ENCODE peak calls at places on chromosomes 5 and 9, in four cellular contexts. One of them, this sample, is unnamed.

GRCh38 chr5:144205141-144205551 is 34.5 kb downstream of the KCTD16 start:
- DNase-seq in cardiac muscle cell: peak; percentile 45
- DNase-seq in heart right ventricle: peak; percentile 9
- DNase-seq in left ventricle myocardium inferior: peak; percentile 17
- DNase-seq in this sample: peak; percentile 8

GRCh38 chr9:132577119-132577518 is 5.3 kb upstream of the BARHL1 start:
- DNase-seq in cardiac muscle cell: no peak
- DNase-seq in heart right ventricle: no peak
- DNase-seq in left ventricle myocardium inferior: no peak
- DNase-seq in this sample: no peak

GRCh38 chr5:40796487-40796889 is 1.7 kb downstream of the PRKAA1 start:
- DNase-seq in cardiac muscle cell: peak; percentile 86
- DNase-seq in heart right ventricle: no peak
- DNase-seq in left ventricle myocardium inferior: no peak
- DNase-seq in this sample: no peak

GRCh38 chr9:126524353-126525077 is 89.2 kb upstream of the LMX1B start:
- DNase-seq in cardiac muscle cell: no peak
- DNase-seq in heart right ventricle: no peak
- DNase-seq in left ventricle myocardium inferior: no peak
- DNase-seq in this sample: no peak

GRCh38 chr9:36161187-36161586 is 8.0 kb upstream of the CCIN start:
- DNase-seq in cardiac muscle cell: peak; percentile 30
- DNase-seq in heart right ventricle: no peak
- DNase-seq in left ventricle myocardium inferior: no peak
- DNase-seq in this sample: no peak

GRCh38 chr9:87063883-87064282 is 116.6 kb upstream of the GAS1 start:
- DNase-seq in cardiac muscle cell: peak; percentile 89
- DNase-seq in heart right ventricle: no peak
- DNase-seq in left ventricle myocardium inferior: no peak
- DNase-seq in this sample: no peak

GRCh38 chr9:136856078-136856474 is 3.9 kb downstream of the MAMDC4 start:
- DNase-seq in cardiac muscle cell: no peak
- DNase-seq in heart right ventricle: peak; percentile 10
- DNase-seq in left ventricle myocardium inferior: peak; percentile 12
- DNase-seq in this sample: peak; percentile 36

GRCh38 chr5:149646564-149646963 is 65.3 kb downstream of the ARHGEF37 start:
- DNase-seq in cardiac muscle cell: no peak
- DNase-seq in heart right ventricle: no peak
- DNase-seq in left ventricle myocardium inferior: no peak
- DNase-seq in this sample: no peak

GRCh38 chr5:11247224-11247623 is 486.2 kb upstream of the DAP start:
- DNase-seq in cardiac muscle cell: no peak
- DNase-seq in heart right ventricle: no peak
- DNase-seq in left ventricle myocardium inferior: no peak
- DNase-seq in this sample: no peak

GRCh38 chr5:33781286-33781685 is 110.5 kb downstream of the ADAMTS12 start:
- DNase-seq in cardiac muscle cell: peak; percentile 55
- DNase-seq in heart right ventricle: no peak
- DNase-seq in left ventricle myocardium inferior: no peak
- DNase-seq in this sample: no peak

GRCh38 chr5:98763001-98763630 is 10.3 kb upstream of the RGMB start:
- DNase-seq in cardiac muscle cell: peak; percentile 72
- DNase-seq in heart right ventricle: no peak
- DNase-seq in left ventricle myocardium inferior: no peak
- DNase-seq in this sample: no peak

GRCh38 chr5:132822650-132823480 is 7.6 kb downstream of the SHROOM1 start:
- DNase-seq in cardiac muscle cell: peak; percentile 71
- DNase-seq in heart right ventricle: peak; percentile 21
- DNase-seq in left ventricle myocardium inferior: no peak
- DNase-seq in this sample: peak; percentile 63

GRCh38 chr5:140342287-140342686 is 4.1 kb downstream of the HBEGF start:
- DNase-seq in cardiac muscle cell: peak; percentile 42
- DNase-seq in heart right ventricle: no peak
- DNase-seq in left ventricle myocardium inferior: no peak
- DNase-seq in this sample: no peak

GRCh38 chr5:137619191-137619870 is 116.6 kb downstream of the KLHL3 start:
- DNase-seq in cardiac muscle cell: peak; percentile 94
- DNase-seq in heart right ventricle: peak; percentile 76
- DNase-seq in left ventricle myocardium inferior: peak; percentile 85
- DNase-seq in this sample: peak; percentile 54

GRCh38 chr9:120442280-120442597 is 137.7 kb downstream of the CDK5RAP2 start:
- DNase-seq in cardiac muscle cell: no peak
- DNase-seq in heart right ventricle: no peak
- DNase-seq in left ventricle myocardium inferior: no peak
- DNase-seq in this sample: no peak

GRCh38 chr5:17190242-17190778 is 27.1 kb upstream of the BASP1 start:
- DNase-seq in cardiac muscle cell: peak; percentile 95
- DNase-seq in heart right ventricle: no peak
- DNase-seq in left ventricle myocardium inferior: no peak
- DNase-seq in this sample: no peak

GRCh38 chr9:3331801-3332200 is 194.0 kb downstream of the RFX3 start:
- DNase-seq in cardiac muscle cell: no peak
- DNase-seq in heart right ventricle: no peak
- DNase-seq in left ventricle myocardium inferior: no peak
- DNase-seq in this sample: no peak

GRCh38 chr5:76974768-76975167 is 21.9 kb downstream of the CRHBP start:
- DNase-seq in cardiac muscle cell: no peak
- DNase-seq in heart right ventricle: no peak
- DNase-seq in left ventricle myocardium inferior: no peak
- DNase-seq in this sample: no peak
- H3K27me3 ChIP-seq in cardiac muscle cell: no peaks in the 10 kb centered on the region
- H3K27me3 ChIP-seq in heart right ventricle: no peaks in the 10 kb centered on the region
- H3K27me3 ChIP-seq in left ventricle myocardium inferior: peaks cover 13% of the 10 kb centered on the region
- H3K27me3 ChIP-seq in this sample: no peaks in the 10 kb centered on the region

GRCh38 chr9:21680590-21680989 is 121.8 kb upstream of the MTAP start:
- DNase-seq in cardiac muscle cell: no peak
- DNase-seq in heart right ventricle: no peak
- DNase-seq in left ventricle myocardium inferior: no peak
- DNase-seq in this sample: no peak

GRCh38 chr9:21677387-21677786 is 125.0 kb upstream of the MTAP start:
- DNase-seq in cardiac muscle cell: no peak
- DNase-seq in heart right ventricle: no peak
- DNase-seq in left ventricle myocardium inferior: no peak
- DNase-seq in this sample: no peak

GRCh38 chr9:21674894-21675293 is 127.5 kb upstream of the MTAP start:
- DNase-seq in cardiac muscle cell: no peak
- DNase-seq in heart right ventricle: no peak
- DNase-seq in left ventricle myocardium inferior: no peak
- DNase-seq in this sample: no peak

GRCh38 chr9:21679432-21679831 is 123.0 kb upstream of the MTAP start:
- DNase-seq in cardiac muscle cell: peak; percentile 74
- DNase-seq in heart right ventricle: no peak
- DNase-seq in left ventricle myocardium inferior: no peak
- DNase-seq in this sample: no peak

GRCh38 chr9:21677834-21678233 is 124.6 kb upstream of the MTAP start:
- DNase-seq in cardiac muscle cell: peak; percentile 58
- DNase-seq in heart right ventricle: no peak
- DNase-seq in left ventricle myocardium inferior: no peak
- DNase-seq in this sample: no peak
- H3K27ac ChIP-seq in cardiac muscle cell: no peak overlapping the region
- H3K27ac ChIP-seq in heart right ventricle: no peak overlapping the region
- H3K27ac ChIP-seq in left ventricle myocardium inferior: no peak overlapping the region
- H3K27ac ChIP-seq in this sample: no peak overlapping the region

GRCh38 chr5:159206818-159207217 is 2.5 kb downstream of the RNF145 start:
- DNase-seq in cardiac muscle cell: no peak
- DNase-seq in heart right ventricle: no peak
- DNase-seq in left ventricle myocardium inferior: no peak
- DNase-seq in this sample: no peak
- H3K4me3 ChIP-seq in cardiac muscle cell: peak overlapping the region; percentile 100
- H3K4me3 ChIP-seq in heart right ventricle: peak overlapping the region; percentile 96
- H3K4me3 ChIP-seq in left ventricle myocardium inferior: peak overlapping the region; percentile 93
- H3K4me3 ChIP-seq in this sample: peak overlapping the region; percentile 84

GRCh38 chr5:159185773-159186172 is 23.6 kb downstream of the RNF145 start:
- DNase-seq in cardiac muscle cell: no peak
- DNase-seq in heart right ventricle: no peak
- DNase-seq in left ventricle myocardium inferior: no peak
- DNase-seq in this sample: no peak
- H3K27me3 ChIP-seq in cardiac muscle cell: no peaks in the 10 kb centered on the region
- H3K27me3 ChIP-seq in heart right ventricle: no peaks in the 10 kb centered on the region
- H3K27me3 ChIP-seq in left ventricle myocardium inferior: no peaks in the 10 kb centered on the region
- H3K27me3 ChIP-seq in this sample: no peaks in the 10 kb centered on the region

DNA sequence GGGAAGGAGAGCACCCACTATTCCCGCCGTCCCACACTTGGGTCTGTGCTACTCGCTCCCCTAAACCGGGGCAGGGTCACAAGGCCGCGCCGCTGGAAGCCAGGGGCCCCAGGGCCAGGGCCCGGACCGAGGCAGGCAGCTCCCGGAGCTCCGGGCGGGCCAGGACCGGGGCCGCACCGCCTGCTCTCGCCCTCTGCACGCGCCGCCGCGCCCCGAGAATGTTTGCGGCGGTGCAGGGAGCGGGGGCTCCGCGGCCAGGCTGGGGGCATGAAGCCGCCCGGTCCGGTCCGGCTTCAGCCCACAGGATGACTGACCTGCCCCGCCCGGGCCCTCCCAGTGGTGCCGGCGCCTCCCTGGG is 412 bp downstream of the CTSV start:
- DNase-seq in cardiac muscle cell: no peak
- DNase-seq in heart right ventricle: no peak
- DNase-seq in left ventricle myocardium inferior: no peak
- DNase-seq in this sample: no peak
- H3K27ac ChIP-seq in cardiac muscle cell: no peak overlapping the region
- H3K27ac ChIP-seq in heart right ventricle: no peak overlapping the region
- H3K27ac ChIP-seq in left ventricle myocardium inferior: no peak overlapping the region
- H3K27ac ChIP-seq in this sample: no peak overlapping the region

GRCh38 chr5:56493293-56493692 is 260.2 kb upstream of the ANKRD55 start:
- DNase-seq in cardiac muscle cell: no peak
- DNase-seq in heart right ventricle: no peak
- DNase-seq in left ventricle myocardium inferior: no peak
- DNase-seq in this sample: no peak

GRCh38 chr5:56492812-56493211 is 259.7 kb upstream of the ANKRD55 start:
- DNase-seq in cardiac muscle cell: no peak
- DNase-seq in heart right ventricle: no peak
- DNase-seq in left ventricle myocardium inferior: no peak
- DNase-seq in this sample: no peak

GRCh38 chr5:56493751-56494150 is 260.6 kb upstream of the ANKRD55 start:
- DNase-seq in cardiac muscle cell: no peak
- DNase-seq in heart right ventricle: no peak
- DNase-seq in left ventricle myocardium inferior: no peak
- DNase-seq in this sample: no peak

GRCh38 chr5:56489272-56489671 is 256.1 kb upstream of the ANKRD55 start:
- DNase-seq in cardiac muscle cell: no peak
- DNase-seq in heart right ventricle: no peak
- DNase-seq in left ventricle myocardium inferior: no peak
- DNase-seq in this sample: no peak

DNA sequence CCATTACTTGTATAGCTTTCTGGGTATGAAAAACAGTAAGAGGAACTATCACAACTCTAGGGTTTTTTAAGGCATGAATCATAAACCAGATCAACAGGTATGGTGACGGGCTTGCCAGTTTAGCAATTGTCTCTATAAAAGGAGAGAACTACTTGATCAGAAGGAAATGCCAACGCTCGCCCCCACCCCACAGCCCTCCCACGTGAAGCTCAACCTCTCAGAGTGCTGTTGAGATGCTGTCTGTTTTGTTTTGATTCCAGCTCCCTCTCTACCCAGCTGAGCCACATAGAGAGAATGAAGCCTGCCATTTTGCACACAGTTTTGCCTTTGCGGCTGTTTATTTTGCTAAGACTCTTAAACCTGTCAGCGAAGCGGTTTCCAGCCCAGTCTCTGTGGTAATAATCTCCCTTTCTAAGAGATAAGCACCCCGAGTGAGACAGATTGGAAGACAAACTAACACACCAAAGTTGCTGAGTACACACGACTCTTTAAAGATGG is 257.9 kb upstream of the ANKRD55 start:
- DNase-seq in cardiac muscle cell: peak; percentile 58
- DNase-seq in heart right ventricle: no peak
- DNase-seq in left ventricle myocardium inferior: no peak
- DNase-seq in this sample: no peak
- H3K4me3 ChIP-seq in cardiac muscle cell: no peak overlapping the region
- H3K4me3 ChIP-seq in heart right ventricle: no peak overlapping the region
- H3K4me3 ChIP-seq in left ventricle myocardium inferior: no peak overlapping the region
- H3K4me3 ChIP-seq in this sample: no peak overlapping the region

GRCh38 chr5:134112726-134113571 is 1.5 kb upstream of the TCF7 start:
- DNase-seq in cardiac muscle cell: no peak
- DNase-seq in heart right ventricle: no peak
- DNase-seq in left ventricle myocardium inferior: no peak
- DNase-seq in this sample: no peak
- H3K27me3 ChIP-seq in cardiac muscle cell: peaks cover 19% of the 10 kb centered on the region
- H3K27me3 ChIP-seq in heart right ventricle: peaks cover 20% of the 10 kb centered on the region
- H3K27me3 ChIP-seq in left ventricle myocardium inferior: peaks cover 30% of the 10 kb centered on the region
- H3K27me3 ChIP-seq in this sample: no peaks in the 10 kb centered on the region

GRCh38 chr5:122984425-122984824 is 52.1 kb downstream of the PPIC start:
- DNase-seq in cardiac muscle cell: no peak
- DNase-seq in heart right ventricle: no peak
- DNase-seq in left ventricle myocardium inferior: no peak
- DNase-seq in this sample: no peak
- H3K27ac ChIP-seq in cardiac muscle cell: no peak overlapping the region
- H3K27ac ChIP-seq in heart right ventricle: no peak overlapping the region
- H3K27ac ChIP-seq in left ventricle myocardium inferior: no peak overlapping the region
- H3K27ac ChIP-seq in this sample: no peak overlapping the region

GRCh38 chr5:39531299-39531698 is 106.5 kb upstream of the DAB2 start:
- DNase-seq in cardiac muscle cell: no peak
- DNase-seq in heart right ventricle: no peak
- DNase-seq in left ventricle myocardium inferior: no peak
- DNase-seq in this sample: no peak
- H3K4me3 ChIP-seq in cardiac muscle cell: no peak overlapping the region
- H3K4me3 ChIP-seq in heart right ventricle: no peak overlapping the region
- H3K4me3 ChIP-seq in left ventricle myocardium inferior: no peak overlapping the region
- H3K4me3 ChIP-seq in this sample: no peak overlapping the region

This sample was measured in ovary.